ENCODE peak calls at places on chromosomes 4 and X, in nine cellular contexts. A is psoas muscle, H is AG09319, R is H9, S is fibroblast of pulmonary artery, W is choroid plexus epithelial cell, N is esophagus squamous epithelium, P is fibroblast of lung, T is uterus. Q is an unnamed sample.

GRCh38 chrX:72526534-72527508 is 45.8 kb downstream of the HDAC8 start:
- DNase-seq in A (no peak), H (no peak), R (no peak), S (peak), W (peak), N (no peak), P (no peak), T (no peak), Q (no peak)

GRCh38 chrX:38458071-38458470 is 103.3 kb upstream of the TSPAN7 start:
- DNase-seq in A (no peak), H (no peak), R (no peak), S (no peak), W (peak), N (no peak), P (no peak), T (no peak), Q (no peak)

GRCh38 chr4:81786063-81786763 is 314.5 kb upstream of the RASGEF1B start:
- DNase-seq in A (no peak), H (no peak), R (no peak), S (peak), W (peak), N (no peak), P (peak), T (no peak), Q (no peak)

GRCh38 chr4:16196482-16197393 is 29.5 kb downstream of the TAPT1 start:
- DNase-seq in A (no peak), H (peak), R (no peak), S (peak), W (peak), N (no peak), P (peak), T (no peak), Q (no peak)

GRCh38 chrX:30865020-30865419 is 24.0 kb downstream of the TAB3 start:
- DNase-seq in A (no peak), H (no peak), R (peak), S (peak), W (peak), N (no peak), P (no peak), T (no peak), Q (no peak)

GRCh38 chrX:40975951-40976350 is 109.3 kb upstream of the USP9X start:
- DNase-seq in A (no peak), H (no peak), R (no peak), S (no peak), W (peak), N (no peak), P (no peak), T (no peak), Q (no peak)

GRCh38 chr4:174522183-174523002 is at the start of gene HPGD:
- DNase-seq in A (peak), H (no peak), R (peak), S (no peak), W (peak), N (no peak), P (no peak), T (peak), Q (no peak)

GRCh38 chrX:31268359-31268758 is 196.5 kb upstream of the FTHL17 start:
- DNase-seq in A (no peak), H (no peak), R (no peak), S (peak), W (peak), N (no peak), P (peak), T (no peak), Q (no peak)

GRCh38 chr4:140266958-140267568 is 106.4 kb upstream of the SCOC start:
- DNase-seq in A (no peak), H (peak), R (no peak), S (no peak), W (peak), N (no peak), P (peak), T (no peak), Q (no peak)

GRCh38 chrX:129262912-129263311 is 260.4 kb downstream of the SMARCA1 start:
- DNase-seq in A (no peak), H (no peak), R (no peak), S (no peak), W (no peak), N (no peak), P (no peak), T (no peak), Q (no peak)

GRCh38 chr4:138308421-138308820 is 66.3 kb upstream of the SLC7A11 start:
- DNase-seq in A (no peak), H (peak), R (no peak), S (peak), W (peak), N (no peak), P (no peak), T (no peak), Q (no peak)

GRCh38 chrX:154040307-154040756 is 20.6 kb upstream of the IRAK1 start:
- DNase-seq in A (no peak), H (no peak), R (no peak), S (peak), W (peak), N (no peak), P (peak), T (no peak), Q (no peak)

GRCh38 chr4:57103051-57103450 is 7.1 kb downstream of the IGFBP7 start:
- DNase-seq in A (no peak), H (no peak), R (no peak), S (peak), W (peak), N (no peak), P (no peak), T (no peak), Q (no peak)

GRCh38 chrX:17706676-17707075 is 30.6 kb upstream of the SCML1 start:
- DNase-seq in A (no peak), H (peak), R (no peak), S (peak), W (peak), N (no peak), P (peak), T (peak), Q (no peak)

GRCh38 chr4:181597766-181598165 is 645.4 kb upstream of the TENM3 start:
- DNase-seq in A (no peak), H (no peak), R (no peak), S (no peak), W (peak), N (no peak), P (peak), T (no peak), Q (no peak)

GRCh38 chrX:24184018-24184417 is 34.5 kb downstream of the ZFX start:
- DNase-seq in A (no peak), H (no peak), R (no peak), S (peak), W (no peak), N (no peak), P (peak), T (no peak), Q (no peak)

GRCh38 chrX:56228914-56229313 is 3.2 kb upstream of the KLF8 start:
- DNase-seq in A (no peak), H (no peak), R (peak), S (no peak), W (no peak), N (no peak), P (no peak), T (no peak), Q (no peak)

GRCh38 chrX:101078716-101079115 is at the start of gene TMEM35A:
- DNase-seq in A (no peak), H (no peak), R (peak), S (peak), W (peak), N (no peak), P (peak), T (no peak), Q (no peak)

GRCh38 chr4:1321946-1322650 is 24.9 kb upstream of the UVSSA start:
- DNase-seq in A (peak), H (no peak), R (no peak), S (no peak), W (no peak), N (no peak), P (no peak), T (no peak), Q (no peak)

GRCh38 chrX:21373637-21374162 is 518 bp upstream of the CNKSR2 start:
- DNase-seq in A (no peak), H (no peak), R (peak), S (no peak), W (no peak), N (no peak), P (no peak), T (no peak), Q (peak)

GRCh38 chr4:88672987-88673386 is 24.6 kb downstream of the NAP1L5 start:
- DNase-seq in A (no peak), H (no peak), R (peak), S (peak), W (peak), N (no peak), P (peak), T (no peak), Q (no peak)

GRCh38 chr4:11436673-11437072 is 8.0 kb upstream of the HS3ST1 start:
- DNase-seq in A (no peak), H (no peak), R (peak), S (no peak), W (no peak), N (no peak), P (no peak), T (no peak), Q (no peak)

GRCh38 chr4:156336516-156336915 is 382.9 kb upstream of the CTSO start:
- DNase-seq in A (no peak), H (no peak), R (no peak), S (no peak), W (no peak), N (no peak), P (no peak), T (no peak), Q (no peak)

GRCh38 chr4:3862640-3863420 is 96.6 kb downstream of the ADRA2C start:
- DNase-seq in A (no peak), H (no peak), R (peak), S (no peak), W (no peak), N (no peak), P (no peak), T (peak), Q (no peak)

GRCh38 chrX:118528089-118528753 is 32.6 kb downstream of the DOCK11 start:
- DNase-seq in A (no peak), H (no peak), R (no peak), S (no peak), W (no peak), N (no peak), P (no peak), T (no peak), Q (no peak)

GRCh38 chr4:170271723-170272122 is 182.0 kb upstream of the AADAT start:
- DNase-seq in A (no peak), H (no peak), R (no peak), S (no peak), W (peak), N (no peak), P (no peak), T (no peak), Q (no peak)

GRCh38 chr4:61911313-61911756 is 711.2 kb downstream of the ADGRL3 start:
- DNase-seq in A (no peak), H (no peak), R (peak), S (no peak), W (peak), N (no peak), P (peak), T (no peak), Q (no peak)

GRCh38 chrX:46782034-46782433 is 23.1 kb upstream of the SLC9A7 start:
- DNase-seq in A (no peak), H (no peak), R (no peak), S (no peak), W (no peak), N (no peak), P (no peak), T (no peak), Q (no peak)

GRCh38 chrX:40267334-40268118 is 169.8 kb upstream of the BCOR start:
- DNase-seq in A (peak), H (no peak), R (no peak), S (no peak), W (no peak), N (no peak), P (no peak), T (no peak), Q (no peak)

GRCh38 chr4:67721770-67722597 is 21.0 kb upstream of the UBA6 start:
- DNase-seq in A (no peak), H (no peak), R (peak), S (peak), W (peak), N (no peak), P (peak), T (no peak), Q (no peak)

GRCh38 chr4:16124232-16124631 is 40.4 kb upstream of the PROM1 start:
- DNase-seq in A (no peak), H (no peak), R (no peak), S (no peak), W (peak), N (no peak), P (no peak), T (no peak), Q (no peak)

GRCh38 chr4:169410839-169411770 is 140.3 kb upstream of the SH3RF1 start:
- DNase-seq in A (no peak), H (peak), R (peak), S (peak), W (peak), N (no peak), P (peak), T (no peak), Q (no peak)

GRCh38 chr4:30950737-30951136 is 230.6 kb downstream of the PCDH7 start:
- DNase-seq in A (no peak), H (no peak), R (no peak), S (no peak), W (no peak), N (no peak), P (no peak), T (no peak), Q (no peak)

GRCh38 chrX:38878674-38879375 is 77.6 kb downstream of the MID1IP1 start:
- DNase-seq in A (no peak), H (no peak), R (no peak), S (no peak), W (no peak), N (no peak), P (no peak), T (no peak), Q (no peak)

GRCh38 chrX:101619336-101619735 is 1.5 kb upstream of the ARMCX6 start:
- DNase-seq in A (no peak), H (no peak), R (peak), S (no peak), W (peak), N (no peak), P (peak), T (no peak), Q (no peak)

GRCh38 chr4:1336079-1336478 is 10.9 kb upstream of the UVSSA start:
- DNase-seq in A (no peak), H (no peak), R (no peak), S (peak), W (peak), N (no peak), P (peak), T (no peak), Q (no peak)

GRCh38 chr4:60682901-60683300 is 517.2 kb upstream of the ADGRL3 start:
- DNase-seq in A (no peak), H (no peak), R (no peak), S (peak), W (peak), N (no peak), P (peak), T (no peak), Q (no peak)

GRCh38 chrX:113260474-113260873 is 419.8 kb upstream of the AMOT start:
- DNase-seq in A (no peak), H (no peak), R (peak), S (peak), W (no peak), N (no peak), P (no peak), T (no peak), Q (no peak)
- TF ChIP-seq CTCF in A (no peak), H (peak), R (peak), S (peak), W (no peak), N (no peak), P (no peak), T (no peak), Q (no peak)

DNA sequence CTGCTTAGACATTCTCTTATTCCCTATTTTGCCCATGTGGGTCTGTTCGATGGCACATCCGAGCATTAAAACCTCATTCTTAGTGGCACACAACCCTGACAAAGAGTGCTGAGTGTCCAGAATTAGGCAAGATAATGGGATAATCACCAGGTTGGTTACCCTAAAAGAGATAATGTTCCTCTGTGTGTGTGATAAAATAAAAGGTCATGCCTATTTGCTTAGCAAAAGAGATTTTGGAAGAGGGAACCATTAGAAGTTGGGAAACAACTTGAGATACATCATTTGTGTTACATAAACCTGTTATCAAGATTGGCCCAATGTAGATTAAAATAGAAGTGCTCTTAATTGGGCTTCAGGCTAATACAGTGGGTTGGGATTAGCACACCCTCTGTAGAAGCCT is 182.7 kb downstream of the NWD2 start:
- DNase-seq in A (no peak), H (no peak), R (no peak), S (no peak), W (no peak), N (no peak), P (no peak), T (no peak), Q (no peak)
- TF ChIP-seq CTCF in A (no peak), H (no peak), R (no peak), S (no peak), W (no peak), N (no peak), P (no peak), T (no peak), Q (no peak)

DNA sequence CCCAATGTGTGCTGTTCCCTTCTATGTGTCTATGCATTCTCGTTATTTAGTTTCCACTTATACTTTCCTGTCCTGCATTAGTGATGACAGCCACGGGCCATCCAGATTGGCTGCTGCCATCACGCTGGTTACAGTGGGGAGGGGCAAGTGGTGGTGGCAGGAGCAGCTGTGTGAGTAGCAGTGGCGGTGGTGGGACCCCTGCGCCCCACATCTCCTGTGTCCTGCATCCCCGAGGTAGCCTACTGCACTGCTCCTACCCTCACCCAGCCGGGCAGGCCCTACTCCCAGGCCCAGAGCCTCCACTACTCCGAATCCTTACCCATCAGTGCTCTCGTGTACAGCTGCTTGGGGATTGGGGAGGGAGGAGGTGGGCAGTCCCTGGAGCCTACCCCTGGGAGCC is 798.7 kb upstream of the AGA start:
- DNase-seq in A (no peak), H (no peak), R (no peak), S (no peak), W (no peak), N (no peak), P (no peak), T (no peak), Q (no peak)
- TF ChIP-seq CTCF in A (no peak), H (no peak), R (no peak), S (no peak), W (no peak), N (no peak), P (no peak), T (no peak), Q (no peak)

DNA sequence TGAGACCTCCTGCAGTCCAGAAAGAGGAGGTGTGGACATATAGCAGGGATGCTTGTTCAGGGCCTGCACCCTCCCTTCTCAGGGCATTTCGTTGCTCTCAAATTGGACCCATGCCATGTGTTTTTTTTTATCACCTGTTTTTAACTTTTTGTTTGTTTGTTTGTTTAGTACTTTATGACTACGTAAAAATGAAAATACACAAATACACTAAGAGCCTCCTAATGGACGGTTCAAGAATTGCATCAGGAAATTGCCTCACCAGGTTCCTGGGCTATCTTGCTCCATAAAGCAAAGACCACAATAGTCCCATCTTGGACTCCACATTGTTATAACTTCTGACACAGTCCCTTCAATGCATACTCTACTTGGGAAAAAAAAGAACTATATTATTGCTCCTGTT is 1685.9 kb upstream of the TENM3 start:
- DNase-seq in A (no peak), H (no peak), R (no peak), S (no peak), W (no peak), N (no peak), P (no peak), T (no peak), Q (no peak)
- TF ChIP-seq CTCF in A (no peak), H (no peak), R (peak), S (no peak), W (peak), N (no peak), P (no peak), T (no peak), Q (no peak)

DNA sequence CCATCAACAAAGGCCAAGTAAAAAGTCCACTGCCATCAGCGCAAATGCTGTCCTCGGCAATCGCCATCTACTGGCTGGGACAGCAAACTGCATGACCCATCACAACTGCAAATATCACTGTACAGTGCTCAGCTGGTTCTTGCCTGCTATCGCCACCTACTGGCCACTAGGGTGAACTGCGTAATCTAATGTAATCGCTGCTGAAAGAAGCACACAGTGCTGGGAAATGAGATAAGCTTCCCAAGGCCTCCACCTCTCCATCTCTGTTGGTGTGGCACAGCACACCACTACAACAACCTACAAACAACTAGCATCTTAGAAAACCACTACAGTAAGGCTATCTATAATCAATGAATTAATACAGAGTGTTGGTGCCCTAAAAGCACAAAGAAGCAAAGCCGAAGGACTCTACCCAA is 298.3 kb downstream of the TEX13A start:
- DNase-seq in A (peak), H (peak), R (peak), S (peak), W (peak), N (no peak), P (peak), T (peak), Q (peak)
- TF ChIP-seq CTCF in A (peak), H (peak), R (peak), S (peak), W (peak), N (peak), P (peak), T (peak), Q (peak)

DNA sequence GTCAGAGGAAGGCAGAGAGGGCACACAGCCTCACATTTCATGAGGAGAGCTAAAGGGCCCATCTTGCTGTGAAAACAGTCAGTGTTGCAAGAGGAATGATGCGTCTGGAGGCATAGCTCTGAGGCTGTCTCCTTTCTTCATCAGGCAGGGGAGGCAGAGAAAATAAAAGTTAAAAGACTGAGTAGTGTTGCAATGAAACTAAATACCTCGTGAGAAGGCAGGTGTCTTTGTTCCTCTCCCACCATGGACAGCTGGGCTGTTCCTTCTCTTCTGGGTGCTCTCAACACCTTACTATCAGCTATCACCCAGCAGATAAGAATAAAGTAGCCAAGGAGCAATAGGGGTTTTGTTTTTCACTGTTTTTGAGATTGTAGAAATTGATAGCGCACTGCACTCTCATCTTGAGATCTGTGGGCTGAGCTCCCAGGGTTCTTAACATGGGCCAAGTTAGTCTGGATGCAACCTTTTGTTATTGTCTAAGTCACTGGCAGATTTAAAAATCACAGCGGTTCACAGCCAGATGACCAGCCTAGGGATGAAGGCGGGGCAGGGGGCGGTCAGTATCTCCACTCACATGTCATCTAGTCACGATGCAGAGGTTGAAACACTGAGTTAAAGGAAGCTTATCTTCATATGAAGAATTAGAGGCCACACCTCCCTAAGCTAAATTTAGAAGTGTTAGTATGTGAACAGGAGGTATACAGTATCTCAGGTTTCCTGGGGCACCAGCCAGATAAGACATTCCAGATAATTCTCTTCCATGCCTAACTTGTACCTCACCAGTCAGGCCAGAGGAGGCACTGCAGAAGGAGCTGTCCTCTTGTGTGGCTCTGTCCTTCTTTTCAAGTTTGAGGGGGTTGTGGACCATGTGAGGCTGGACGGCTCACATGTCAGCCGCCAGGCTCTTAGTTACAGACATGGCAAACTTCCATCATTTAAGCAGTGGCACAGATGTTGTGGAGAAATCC is 36.9 kb downstream of the PARM1 start:
- DNase-seq in A (no peak), H (no peak), R (peak), S (peak), W (no peak), N (no peak), P (no peak), T (peak), Q (no peak)
- TF ChIP-seq CTCF in A (peak), H (no peak), R (peak), S (peak), W (no peak), N (no peak), P (peak), T (no peak), Q (no peak)